ENCODE peak calls at places on chromosomes 3 and 15, in six cellular contexts. N, V, K, U, Q and O are unnamed samples.

GRCh38 chr3:18079739-18080138 is 337.3 kb upstream of the TBC1D5 start:
- DNase-seq in N (no peak), U (no peak), K (no peak), Q (no peak), V (no peak), O (peak)

GRCh38 chr3:134031620-134031915 is 1.8 kb upstream of the SLCO2A1 start:
- DNase-seq in U (no peak), V (no peak), K (no peak), N (no peak), Q (no peak), O (no peak)

GRCh38 chr3:170717410-170718402 is 131.8 kb upstream of the SLC7A14 start:
- DNase-seq in N (no peak), K (no peak), V (peak), Q (no peak), U (no peak), O (no peak)

GRCh38 chr3:61560452-61561373 is 658 bp upstream of the PTPRG start:
- DNase-seq in N (peak), Q (peak), K (no peak), V (no peak), U (peak), O (no peak)

GRCh38 chr3:112582242-112582874 is 20.5 kb downstream of the SLC35A5 start:
- DNase-seq in V (no peak), Q (peak), K (no peak), N (no peak), U (peak), O (peak)

GRCh38 chr3:197613187-197613586 is 57.4 kb upstream of the BDH1 start:
- DNase-seq in N (no peak), Q (no peak), V (no peak), U (no peak), K (no peak), O (no peak)

GRCh38 chr15:76994001-76994400 is 925 bp upstream of the PSTPIP1 start:
- DNase-seq in V (no peak), N (no peak), Q (no peak), U (peak), K (no peak), O (no peak)

GRCh38 chr3:139377378-139377777 is 12.1 kb downstream of the COPB2 start:
- DNase-seq in U (no peak), V (no peak), K (no peak), Q (peak), N (no peak), O (no peak)

GRCh38 chr3:15287565-15288330 is 44.6 kb downstream of the SH3BP5 start:
- DNase-seq in N (no peak), U (no peak), Q (no peak), V (no peak), K (no peak), O (peak)

GRCh38 chr3:120274739-120275167 is 10.3 kb downstream of the GPR156 start:
- DNase-seq in V (no peak), Q (peak), N (no peak), U (no peak), K (no peak), O (no peak)

GRCh38 chr3:63395960-63396359 is 117.9 kb downstream of the SYNPR start:
- DNase-seq in Q (no peak), N (no peak), U (no peak), K (no peak), V (no peak), O (no peak)

GRCh38 chr15:27492021-27492621 is 521.1 kb downstream of the GABRG3 start:
- DNase-seq in Q (no peak), U (no peak), V (no peak), K (no peak), N (no peak), O (no peak)

GRCh38 chr3:115381573-115381912 is 234.5 kb upstream of the ZBTB20 start:
- DNase-seq in V (no peak), K (no peak), Q (no peak), U (no peak), N (no peak), O (no peak)

GRCh38 chr3:8472549-8472948 is 29.1 kb upstream of the LMCD1 start:
- DNase-seq in K (no peak), Q (no peak), V (no peak), N (no peak), U (no peak), O (no peak)

GRCh38 chr3:192207661-192208060 is 519.7 kb downstream of the FGF12 start:
- DNase-seq in V (no peak), Q (no peak), N (no peak), K (no peak), U (no peak), O (no peak)

GRCh38 chr15:61034793-61035710 is 194.1 kb downstream of the RORA start:
- DNase-seq in V (no peak), N (no peak), U (peak), Q (no peak), K (no peak), O (no peak)

GRCh38 chr3:179321585-179322322 is 1.1 kb upstream of the ZNF639 start:
- DNase-seq in U (peak), N (no peak), K (no peak), Q (peak), V (peak), O (no peak)

GRCh38 chr3:122975163-122975923 is 52.2 kb downstream of the SEMA5B start:
- DNase-seq in N (no peak), Q (no peak), U (peak), V (no peak), K (no peak), O (peak)

GRCh38 chr3:142027713-142028112 is 121.6 kb downstream of the TFDP2 start:
- DNase-seq in K (no peak), V (no peak), N (no peak), Q (no peak), U (peak), O (no peak)

GRCh38 chr3:195873971-195874370 is 34.4 kb downstream of the TNK2 start:
- DNase-seq in V (no peak), Q (no peak), K (no peak), U (no peak), N (no peak), O (no peak)

GRCh38 chr3:126521122-126521891 is 2.6 kb upstream of the CHST13 start:
- DNase-seq in K (no peak), V (no peak), Q (no peak), U (no peak), N (no peak), O (no peak)

GRCh38 chr3:126518779-126519177 is 1.2 kb upstream of the UROC1 start:
- DNase-seq in U (no peak), V (no peak), N (no peak), Q (peak), K (no peak), O (no peak)

GRCh38 chr3:126517986-126518778 is 609 bp upstream of the UROC1 start:
- DNase-seq in U (no peak), V (no peak), N (no peak), K (no peak), Q (no peak), O (no peak)

GRCh38 chr3:126517291-126517951 is at the start of gene UROC1:
- DNase-seq in N (no peak), Q (no peak), K (no peak), V (no peak), U (no peak), O (no peak)

DNA sequence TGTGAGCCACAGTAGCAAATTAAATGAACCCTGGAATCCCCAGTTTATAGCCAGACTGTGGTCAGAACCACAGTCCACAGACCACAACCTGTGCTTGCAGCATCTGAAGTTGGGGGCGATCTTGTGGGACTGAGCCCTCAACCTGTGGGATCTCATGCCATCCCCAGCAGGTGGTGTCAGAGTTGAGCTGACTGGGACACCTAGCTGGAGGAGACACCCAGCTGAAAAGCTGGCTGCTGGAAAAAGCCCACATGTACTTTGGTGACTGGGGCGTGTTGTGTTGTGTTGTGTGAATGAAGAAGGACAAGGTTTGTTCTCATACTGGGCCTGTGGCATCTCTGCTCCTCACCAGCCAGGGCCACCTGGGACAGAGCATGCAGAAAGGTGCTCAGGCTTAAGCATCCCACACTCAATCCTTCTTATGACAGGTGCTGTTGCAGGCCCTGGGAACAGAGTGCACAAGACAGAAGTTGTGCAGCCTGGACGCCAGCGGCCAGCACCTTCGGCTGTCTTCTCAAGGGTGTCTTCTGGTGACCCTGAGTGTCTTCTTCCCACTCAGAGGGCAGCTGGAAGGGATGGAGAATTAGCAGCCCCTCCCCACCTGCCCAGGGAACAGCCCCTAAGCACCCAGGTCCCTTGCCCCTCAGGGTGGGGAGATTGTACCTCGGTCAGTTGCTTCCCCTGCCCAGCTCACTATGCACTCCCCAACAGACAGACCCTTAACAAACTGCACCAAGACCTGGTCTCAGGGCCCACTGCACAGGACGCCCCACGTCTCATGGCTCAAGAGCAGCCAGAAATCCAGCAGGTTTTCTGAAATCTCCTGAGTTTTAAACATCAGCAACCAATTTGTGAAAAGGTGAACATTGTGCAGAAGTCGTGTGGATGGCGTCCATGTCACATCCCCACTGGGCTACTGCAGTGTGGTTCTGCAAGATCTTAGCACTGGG is 2.2 kb upstream of the UROC1 start:
- DNase-seq in K (no peak), U (no peak), V (no peak), N (no peak), Q (peak), O (no peak)
- TF ChIP-seq CTCF in K (no peak), U (no peak), V (no peak), N (no peak), Q (peak), O (no peak)

DNA sequence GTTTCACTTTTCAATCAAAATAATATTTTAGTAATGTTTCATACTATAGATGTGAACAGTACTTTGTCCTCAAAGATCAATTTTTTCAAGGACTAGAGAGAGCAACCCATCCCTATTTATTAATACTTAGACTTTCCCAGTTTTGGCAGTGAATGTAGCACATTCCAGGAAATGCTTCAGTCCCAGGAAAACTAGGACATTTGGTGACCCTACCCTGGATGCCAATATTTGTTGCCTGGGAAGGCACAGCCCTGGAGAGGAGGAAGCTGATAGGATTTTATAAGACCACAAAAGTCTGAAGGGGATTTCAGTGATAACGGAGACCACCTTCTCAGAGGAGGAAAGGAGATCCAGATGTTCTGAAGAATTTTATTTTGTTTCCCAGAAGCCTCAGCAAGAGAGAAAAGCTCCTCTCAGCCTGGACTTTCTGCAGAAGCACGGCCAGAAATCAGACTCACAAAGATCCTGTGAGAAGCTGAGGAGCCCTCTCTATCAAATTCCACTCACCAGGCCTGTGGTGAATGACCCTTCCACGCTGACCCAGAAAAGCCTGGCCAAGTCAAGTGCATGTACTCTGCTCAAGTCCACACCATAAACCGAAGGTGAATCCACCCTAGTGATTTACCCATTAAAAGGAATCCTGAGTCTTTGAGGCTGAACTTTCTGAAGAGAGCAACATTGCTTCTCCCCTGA is 87.7 kb upstream of the ABHD17C start:
- DNase-seq in V (no peak), N (no peak), U (no peak), Q (no peak), K (no peak), O (no peak)
- H3K4me3 ChIP-seq in V (no peak), N (no peak), U (no peak), Q (no peak), K (no peak), O (no peak)

DNA sequence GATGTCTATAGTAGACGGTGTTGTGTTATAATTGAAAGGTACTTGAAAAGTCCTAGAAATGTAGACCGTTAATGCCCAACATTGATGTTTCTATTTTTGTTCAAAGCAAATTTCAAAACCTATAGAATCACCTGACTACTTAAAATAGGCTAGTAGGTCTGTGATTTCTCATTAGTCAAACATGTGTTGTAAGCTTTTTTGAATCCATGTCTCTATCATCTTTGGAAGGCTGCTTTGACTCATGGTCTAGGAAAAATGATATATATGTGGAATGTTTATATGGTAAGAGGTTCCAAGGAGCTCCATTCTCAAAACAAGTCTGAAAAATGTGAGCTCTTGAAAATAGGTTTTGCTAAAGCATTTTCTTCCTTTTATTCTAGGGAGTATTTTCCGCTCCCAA is 375.3 kb downstream of the LPP start:
- DNase-seq in K (no peak), Q (no peak), U (no peak), V (no peak), N (no peak), O (no peak)
- TF ChIP-seq GABPA in K (no peak), Q (no peak), U (no peak), V (no peak), N (no peak), O (no peak)

GRCh38 chr15:36117394-36117793 is 462.0 kb upstream of the CDIN1 start:
- DNase-seq in N (no peak), V (no peak), U (no peak), Q (no peak), K (no peak), O (no peak)
- TF ChIP-seq CTCF in N (no peak), V (no peak), U (no peak), Q (no peak), K (no peak), O (no peak)

DNA sequence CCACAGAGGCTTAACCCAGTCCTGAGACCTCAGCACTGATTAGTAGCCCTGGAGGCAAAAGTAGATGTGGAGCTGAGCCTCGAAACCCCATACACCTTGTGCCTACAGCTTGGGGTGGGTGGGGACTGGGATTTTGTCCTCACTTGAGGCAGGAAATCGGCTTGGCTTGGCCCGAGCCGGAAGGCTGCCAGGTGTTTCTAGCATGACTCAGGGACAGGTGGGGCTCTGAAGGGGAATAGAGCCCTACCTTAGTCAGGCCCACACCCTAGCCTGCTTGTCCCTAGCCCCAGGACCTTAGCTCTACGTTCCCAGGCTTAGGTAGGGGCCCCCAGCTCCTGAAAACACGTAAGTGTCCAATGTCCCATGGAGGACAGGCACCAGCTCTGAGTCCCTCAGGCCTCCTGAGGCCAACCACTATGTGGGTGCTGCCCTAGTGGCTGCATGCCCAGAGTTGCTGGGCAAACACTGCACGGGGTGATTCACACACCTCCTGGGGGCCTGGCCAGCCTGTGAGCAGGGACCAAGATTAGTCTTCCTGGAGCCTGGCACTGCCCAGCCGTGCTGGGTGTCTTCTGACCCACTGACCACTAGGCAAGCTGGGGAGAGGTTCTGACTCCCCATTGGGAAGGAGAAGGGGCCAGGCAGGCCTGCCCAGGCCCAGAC is 3.1 kb downstream of the MST1R start:
- DNase-seq in V (no peak), Q (no peak), N (no peak), U (no peak), K (no peak), O (no peak)
- H3K4me3 ChIP-seq in V (no peak), Q (no peak), N (no peak), U (no peak), K (no peak), O (no peak)

GRCh38 chr15:51678081-51678480 is 3.2 kb upstream of the SCG3 start:
- DNase-seq in Q (no peak), V (no peak), U (no peak), K (no peak), N (no peak), O (peak)

GRCh38 chr15:51680316-51680715 is 987 bp upstream of the SCG3 start:
- DNase-seq in U (no peak), Q (no peak), V (no peak), K (no peak), N (no peak), O (no peak)

GRCh38 chr15:51677453-51677852 is 3.9 kb upstream of the SCG3 start:
- DNase-seq in V (no peak), U (no peak), K (no peak), N (no peak), Q (no peak), O (no peak)

GRCh38 chr15:51681303-51681963 is at the start of gene SCG3:
- DNase-seq in Q (peak), V (peak), U (peak), K (no peak), N (peak), O (peak)
- TF ChIP-seq GABPA in Q (no peak), V (peak), U (peak), K (no peak), N (no peak), O (no peak)

GRCh38 chr15:99427668-99428361 is 138.0 kb upstream of the MEF2A start:
- DNase-seq in U (no peak), V (no peak), N (no peak), K (no peak), Q (no peak), O (no peak)
- TF ChIP-seq CTCF in U (no peak), V (no peak), N (no peak), K (no peak), Q (no peak), O (no peak)